ENCODE peak calls at places on chromosomes 16 and 17, in seven cellular contexts. J is stimulated activated CD4-positive, alpha-beta T cell treated with anti-CD3 and anti-CD28 coated beads, Interleukin-1b, Interleukin-23, amount 100 ng/mL, for 24 hours; Y is AG09319; A is iris pigment epithelial cell; P is neuronal stem cell; F is upper lobe of left lung; G is H9. S is an unnamed sample.

GRCh38 chr17:45578516-45579455 is 88.3 kb upstream of the PLEKHM1 start:
- DNase-seq in Y (no peak), F (no peak), J (no peak), G (peak), A (no peak), P (no peak), S (no peak)

GRCh38 chr17:42072323-42073187 is 22.2 kb upstream of the C17orf113 start:
- DNase-seq in A (no peak), J (no peak), P (no peak), G (no peak), Y (no peak), F (peak), S (no peak)

GRCh38 chr17:62705116-62705515 is 77.6 kb downstream of the MRC2 start:
- DNase-seq in F (no peak), J (no peak), Y (no peak), P (no peak), A (no peak), G (no peak), S (no peak)

GRCh38 chr16:31331141-31331764 is 23.7 kb upstream of the ITGAX start:
- DNase-seq in Y (no peak), F (peak), G (peak), P (no peak), A (no peak), J (peak), S (no peak)

GRCh38 chr16:287981-288920 is 5.3 kb downstream of the PDIA2 start:
- DNase-seq in P (no peak), J (no peak), Y (no peak), A (no peak), F (peak), G (no peak), S (no peak)

GRCh38 chr16:87585452-87586200 is 16.7 kb upstream of the JPH3 start:
- DNase-seq in G (no peak), J (no peak), A (no peak), P (no peak), F (no peak), Y (no peak), S (no peak)

GRCh38 chr16:4744758-4745569 is 10.6 kb downstream of the DNAAF8 start:
- DNase-seq in P (no peak), A (no peak), Y (no peak), G (no peak), F (no peak), J (no peak), S (no peak)

GRCh38 chr17:17999364-18000007 is 26.8 kb downstream of the DRC3 start:
- DNase-seq in F (no peak), P (no peak), Y (no peak), A (peak), J (no peak), G (no peak), S (no peak)

GRCh38 chr17:34758747-34759146 is 179.4 kb downstream of the TMEM132E start:
- DNase-seq in A (no peak), J (no peak), F (no peak), G (no peak), Y (no peak), P (no peak), S (no peak)

GRCh38 chr17:6510321-6511023 is 45.9 kb downstream of the PITPNM3 start:
- DNase-seq in A (no peak), F (no peak), P (no peak), G (peak), Y (no peak), J (no peak), S (no peak)

GRCh38 chr17:43553501-43554018 is 7.4 kb upstream of the ETV4 start:
- DNase-seq in A (no peak), P (no peak), Y (no peak), G (no peak), J (no peak), F (no peak), S (no peak)

GRCh38 chr17:61837175-61838051 is 25.9 kb downstream of the BRIP1 start:
- DNase-seq in G (no peak), J (peak), Y (peak), A (peak), P (peak), F (no peak), S (peak)

GRCh38 chr16:20515580-20516179 is 60.5 kb downstream of the ACSM2B start:
- DNase-seq in J (no peak), P (no peak), G (no peak), A (no peak), F (no peak), Y (no peak), S (no peak)

GRCh38 chr16:75113046-75113491 is 3.5 kb downstream of the LDHD start:
- DNase-seq in A (no peak), P (no peak), F (no peak), J (no peak), G (peak), Y (no peak), S (no peak)

GRCh38 chr17:77146882-77147281 is 6.1 kb downstream of the SEC14L1 start:
- DNase-seq in Y (no peak), A (no peak), P (no peak), J (no peak), F (peak), G (peak), S (no peak)

GRCh38 chr16:12971216-12971615 is 69.8 kb downstream of the SHISA9 start:
- DNase-seq in A (peak), F (no peak), P (no peak), J (no peak), G (no peak), Y (no peak), S (no peak)

GRCh38 chr17:5555254-5555653 is 29.1 kb downstream of the NLRP1 start:
- DNase-seq in Y (no peak), A (peak), P (no peak), G (no peak), F (no peak), J (no peak), S (no peak)

GRCh38 chr17:55265434-55266021 is 768 bp downstream of the HLF start:
- DNase-seq in P (no peak), Y (no peak), A (no peak), J (no peak), F (peak), G (no peak), S (no peak)

GRCh38 chr17:75636381-75637142 is 3.3 kb downstream of the SMIM5 start:
- DNase-seq in P (no peak), Y (no peak), A (no peak), F (peak), G (no peak), J (no peak), S (no peak)

GRCh38 chr17:26774291-26775218 is 519.4 kb upstream of the WSB1 start:
- DNase-seq in P (no peak), A (no peak), Y (no peak), J (no peak), G (no peak), F (peak), S (no peak)

GRCh38 chr17:4914009-4914408 is 11.1 kb upstream of the CHRNE start:
- DNase-seq in F (no peak), Y (no peak), G (no peak), A (no peak), J (no peak), P (no peak), S (no peak)

GRCh38 chr16:55713103-55713502 is 57.3 kb downstream of the SLC6A2 start:
- DNase-seq in P (no peak), G (no peak), F (no peak), J (no peak), Y (no peak), A (no peak), S (no peak)

GRCh38 chr17:55187371-55187770 is 77.4 kb upstream of the HLF start:
- DNase-seq in F (no peak), G (no peak), Y (no peak), J (no peak), P (no peak), A (no peak), S (no peak)

S was measured in foreskin melanocyte.